ENCODE peak calls at places on chromosomes 13 and 19, in ten cellular contexts. One of them, this sample, is unnamed.
A peak's percentile ranks its signal among the peaks of the same experiment; 100 is the strongest.

GRCh38 chr19:17441241-17442135 is 7.0 kb downstream of the TMEM221 start:
- DNase-seq in HFF-Myc: no peak
- DNase-seq in uterus: no peak
- DNase-seq in MCF 10A: peak; percentile 23
- DNase-seq in pancreas: no peak
- DNase-seq in neural progenitor cell: peak; percentile 56
- DNase-seq in GM12864: no peak
- DNase-seq in activated CD8-positive, alpha-beta T cell treated with anti-CD3 and anti-CD28 coated beads for 36 hours: peak; percentile 57
- DNase-seq in GM23338: peak; percentile 75
- DNase-seq in breast epithelium: no peak
- DNase-seq in this sample: peak; percentile 44

GRCh38 chr19:49597703-49597974 is 6.7 kb downstream of the PRR12 start:
- DNase-seq in HFF-Myc: no peak
- DNase-seq in uterus: no peak
- DNase-seq in MCF 10A: no peak
- DNase-seq in pancreas: no peak
- DNase-seq in neural progenitor cell: no peak
- DNase-seq in GM12864: no peak
- DNase-seq in activated CD8-positive, alpha-beta T cell treated with anti-CD3 and anti-CD28 coated beads for 36 hours: no peak
- DNase-seq in GM23338: no peak
- DNase-seq in breast epithelium: no peak
- DNase-seq in this sample: no peak

GRCh38 chr13:57716295-57716694 is 84.8 kb downstream of the PCDH17 start:
- DNase-seq in HFF-Myc: no peak
- DNase-seq in uterus: no peak
- DNase-seq in MCF 10A: peak; percentile 34
- DNase-seq in pancreas: no peak
- DNase-seq in neural progenitor cell: no peak
- DNase-seq in GM12864: no peak
- DNase-seq in activated CD8-positive, alpha-beta T cell treated with anti-CD3 and anti-CD28 coated beads for 36 hours: no peak
- DNase-seq in GM23338: peak; percentile 81
- DNase-seq in breast epithelium: no peak
- DNase-seq in this sample: no peak

GRCh38 chr13:80903911-80904310 is 563.0 kb upstream of the SPRY2 start:
- DNase-seq in HFF-Myc: no peak
- DNase-seq in uterus: no peak
- DNase-seq in MCF 10A: no peak
- DNase-seq in pancreas: no peak
- DNase-seq in neural progenitor cell: no peak
- DNase-seq in GM12864: no peak
- DNase-seq in activated CD8-positive, alpha-beta T cell treated with anti-CD3 and anti-CD28 coated beads for 36 hours: no peak
- DNase-seq in GM23338: no peak
- DNase-seq in breast epithelium: no peak
- DNase-seq in this sample: no peak

GRCh38 chr19:49331616-49332055 is 3.6 kb upstream of the CD37 start:
- DNase-seq in HFF-Myc: no peak
- DNase-seq in uterus: no peak
- DNase-seq in MCF 10A: peak; percentile 76
- DNase-seq in pancreas: no peak
- DNase-seq in neural progenitor cell: peak; percentile 64
- DNase-seq in GM12864: peak; percentile 76
- DNase-seq in activated CD8-positive, alpha-beta T cell treated with anti-CD3 and anti-CD28 coated beads for 36 hours: peak; percentile 80
- DNase-seq in GM23338: peak; percentile 74
- DNase-seq in breast epithelium: no peak
- DNase-seq in this sample: no peak

GRCh38 chr13:57557979-57558529 is 73.5 kb upstream of the PCDH17 start:
- DNase-seq in HFF-Myc: no peak
- DNase-seq in uterus: no peak
- DNase-seq in MCF 10A: peak; percentile 38
- DNase-seq in pancreas: no peak
- DNase-seq in neural progenitor cell: peak; percentile 67
- DNase-seq in GM12864: no peak
- DNase-seq in activated CD8-positive, alpha-beta T cell treated with anti-CD3 and anti-CD28 coated beads for 36 hours: no peak
- DNase-seq in GM23338: peak; percentile 80
- DNase-seq in breast epithelium: no peak
- DNase-seq in this sample: no peak

GRCh38 chr19:49570138-49570856 is 10.1 kb downstream of the NOSIP start:
- DNase-seq in HFF-Myc: peak; percentile 77
- DNase-seq in uterus: peak; percentile 75
- DNase-seq in MCF 10A: peak; percentile 91
- DNase-seq in pancreas: peak; percentile 74
- DNase-seq in neural progenitor cell: peak; percentile 91
- DNase-seq in GM12864: peak; percentile 70
- DNase-seq in activated CD8-positive, alpha-beta T cell treated with anti-CD3 and anti-CD28 coated beads for 36 hours: peak; percentile 88
- DNase-seq in GM23338: peak; percentile 96
- DNase-seq in breast epithelium: no peak
- DNase-seq in this sample: peak; percentile 60

GRCh38 chr19:3250675-3251074 is 26.2 kb downstream of the CELF5 start:
- DNase-seq in HFF-Myc: no peak
- DNase-seq in uterus: no peak
- DNase-seq in MCF 10A: peak; percentile 32
- DNase-seq in pancreas: no peak
- DNase-seq in neural progenitor cell: no peak
- DNase-seq in GM12864: no peak
- DNase-seq in activated CD8-positive, alpha-beta T cell treated with anti-CD3 and anti-CD28 coated beads for 36 hours: peak; percentile 67
- DNase-seq in GM23338: peak; percentile 62
- DNase-seq in breast epithelium: no peak
- DNase-seq in this sample: peak; percentile 28

GRCh38 chr19:12611361-12611699 is 610 bp downstream of the ZNF791 start:
- DNase-seq in HFF-Myc: peak; percentile 26
- DNase-seq in uterus: peak; percentile 72
- DNase-seq in MCF 10A: peak; percentile 77
- DNase-seq in pancreas: peak; percentile 69
- DNase-seq in neural progenitor cell: peak; percentile 82
- DNase-seq in GM12864: no peak
- DNase-seq in activated CD8-positive, alpha-beta T cell treated with anti-CD3 and anti-CD28 coated beads for 36 hours: no peak
- DNase-seq in GM23338: peak; percentile 72
- DNase-seq in breast epithelium: peak; percentile 75
- DNase-seq in this sample: peak; percentile 64

GRCh38 chr13:85798999-85799646 is at the start of gene SLITRK6:
- DNase-seq in HFF-Myc: peak; percentile 62
- DNase-seq in uterus: no peak
- DNase-seq in MCF 10A: peak; percentile 90
- DNase-seq in pancreas: no peak
- DNase-seq in neural progenitor cell: peak; percentile 74
- DNase-seq in GM12864: no peak
- DNase-seq in activated CD8-positive, alpha-beta T cell treated with anti-CD3 and anti-CD28 coated beads for 36 hours: no peak
- DNase-seq in GM23338: peak; percentile 75
- DNase-seq in breast epithelium: no peak
- DNase-seq in this sample: peak; percentile 11

GRCh38 chr13:97568850-97569249 is 134.9 kb downstream of the RAP2A start:
- DNase-seq in HFF-Myc: no peak
- DNase-seq in uterus: no peak
- DNase-seq in MCF 10A: no peak
- DNase-seq in pancreas: peak; percentile 58
- DNase-seq in neural progenitor cell: peak; percentile 20
- DNase-seq in GM12864: no peak
- DNase-seq in activated CD8-positive, alpha-beta T cell treated with anti-CD3 and anti-CD28 coated beads for 36 hours: no peak
- DNase-seq in GM23338: no peak
- DNase-seq in breast epithelium: no peak
- DNase-seq in this sample: no peak

GRCh38 chr13:46672338-46673090 is 119.5 kb downstream of the LRCH1 start:
- DNase-seq in HFF-Myc: no peak
- DNase-seq in uterus: no peak
- DNase-seq in MCF 10A: no peak
- DNase-seq in pancreas: no peak
- DNase-seq in neural progenitor cell: no peak
- DNase-seq in GM12864: no peak
- DNase-seq in activated CD8-positive, alpha-beta T cell treated with anti-CD3 and anti-CD28 coated beads for 36 hours: no peak
- DNase-seq in GM23338: no peak
- DNase-seq in breast epithelium: no peak
- DNase-seq in this sample: no peak

DNA sequence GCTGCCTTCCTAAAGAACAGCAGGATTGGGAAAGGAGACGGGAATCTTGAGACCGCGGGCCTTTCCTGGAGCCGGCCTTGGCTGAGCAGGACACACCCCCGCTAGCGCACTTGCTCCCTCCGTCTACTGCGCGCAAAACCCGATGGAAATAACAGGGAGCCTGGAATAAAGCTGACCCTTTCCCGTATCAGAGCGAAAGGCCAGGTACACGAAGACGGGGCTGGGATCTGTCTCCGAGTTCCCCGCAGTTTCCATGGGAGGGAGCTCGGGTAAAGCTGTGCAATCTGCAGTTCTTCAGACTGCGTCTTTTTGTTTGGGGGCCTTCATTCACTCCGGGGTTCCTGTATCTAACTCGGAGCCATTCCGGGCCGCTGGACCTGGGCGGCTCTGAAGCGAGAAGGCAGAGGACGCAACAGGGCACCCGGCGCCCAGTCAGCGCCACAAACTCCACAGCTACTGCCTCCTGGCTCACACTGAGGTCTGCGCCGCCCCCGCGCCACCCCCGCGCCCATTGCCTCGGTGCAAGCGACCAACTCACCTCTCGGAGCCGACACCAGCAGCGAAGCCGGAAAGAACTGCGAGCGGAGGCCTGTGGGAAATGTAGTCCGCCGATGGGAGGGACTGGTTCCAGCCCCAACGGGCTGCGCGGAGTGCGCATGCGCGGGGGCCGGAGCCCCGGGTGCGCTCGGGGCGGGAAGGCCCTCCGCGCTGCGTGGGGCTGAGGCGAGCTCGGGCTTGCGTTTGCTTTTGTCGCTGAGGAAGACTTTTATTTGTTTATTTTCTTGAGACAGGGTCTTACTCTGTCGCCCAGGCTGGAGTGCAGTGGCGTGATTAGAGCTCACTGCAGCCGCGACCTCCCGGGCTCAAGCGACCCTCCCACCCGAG is at the start of gene ZFP14:
- DNase-seq in HFF-Myc: peak; percentile 84
- DNase-seq in uterus: peak; percentile 91
- DNase-seq in MCF 10A: peak; percentile 96
- DNase-seq in pancreas: peak; percentile 94
- DNase-seq in neural progenitor cell: peak; percentile 97
- DNase-seq in GM12864: peak; percentile 90
- DNase-seq in activated CD8-positive, alpha-beta T cell treated with anti-CD3 and anti-CD28 coated beads for 36 hours: peak; percentile 97
- DNase-seq in GM23338: peak; percentile 97
- DNase-seq in breast epithelium: peak; percentile 89
- DNase-seq in this sample: peak; percentile 89
- TF ChIP-seq CTCF in HFF-Myc: peak; percentile 9
- TF ChIP-seq CTCF in uterus: peak; percentile 7
- TF ChIP-seq CTCF in MCF 10A: peak; percentile 30
- TF ChIP-seq CTCF in pancreas: no peak
- TF ChIP-seq CTCF in neural progenitor cell: no peak
- TF ChIP-seq CTCF in GM12864: peak; percentile 43
- TF ChIP-seq CTCF in activated CD8-positive, alpha-beta T cell treated with anti-CD3 and anti-CD28 coated beads for 36 hours: no peak
- TF ChIP-seq CTCF in GM23338: peak; percentile 35
- TF ChIP-seq CTCF in breast epithelium: peak; percentile 14
- TF ChIP-seq CTCF in this sample: no peak

GRCh38 chr13:23375007-23375971 is 58.2 kb downstream of the SACS start:
- DNase-seq in HFF-Myc: peak; percentile 66
- DNase-seq in uterus: peak; percentile 97
- DNase-seq in MCF 10A: peak; percentile 91
- DNase-seq in pancreas: peak; percentile 97
- DNase-seq in neural progenitor cell: peak; percentile 97
- DNase-seq in GM12864: peak; percentile 76
- DNase-seq in activated CD8-positive, alpha-beta T cell treated with anti-CD3 and anti-CD28 coated beads for 36 hours: peak; percentile 97
- DNase-seq in GM23338: peak; percentile 93
- DNase-seq in breast epithelium: peak; percentile 94
- DNase-seq in this sample: peak; percentile 98
- TF ChIP-seq CTCF in HFF-Myc: no peak
- TF ChIP-seq CTCF in uterus: peak; percentile 52
- TF ChIP-seq CTCF in MCF 10A: no peak
- TF ChIP-seq CTCF in pancreas: peak; percentile 6
- TF ChIP-seq CTCF in neural progenitor cell: peak; percentile 27
- TF ChIP-seq CTCF in GM12864: peak; percentile 21
- TF ChIP-seq CTCF in activated CD8-positive, alpha-beta T cell treated with anti-CD3 and anti-CD28 coated beads for 36 hours: no peak
- TF ChIP-seq CTCF in GM23338: no peak
- TF ChIP-seq CTCF in breast epithelium: peak; percentile 26
- TF ChIP-seq CTCF in this sample: no peak

DNA sequence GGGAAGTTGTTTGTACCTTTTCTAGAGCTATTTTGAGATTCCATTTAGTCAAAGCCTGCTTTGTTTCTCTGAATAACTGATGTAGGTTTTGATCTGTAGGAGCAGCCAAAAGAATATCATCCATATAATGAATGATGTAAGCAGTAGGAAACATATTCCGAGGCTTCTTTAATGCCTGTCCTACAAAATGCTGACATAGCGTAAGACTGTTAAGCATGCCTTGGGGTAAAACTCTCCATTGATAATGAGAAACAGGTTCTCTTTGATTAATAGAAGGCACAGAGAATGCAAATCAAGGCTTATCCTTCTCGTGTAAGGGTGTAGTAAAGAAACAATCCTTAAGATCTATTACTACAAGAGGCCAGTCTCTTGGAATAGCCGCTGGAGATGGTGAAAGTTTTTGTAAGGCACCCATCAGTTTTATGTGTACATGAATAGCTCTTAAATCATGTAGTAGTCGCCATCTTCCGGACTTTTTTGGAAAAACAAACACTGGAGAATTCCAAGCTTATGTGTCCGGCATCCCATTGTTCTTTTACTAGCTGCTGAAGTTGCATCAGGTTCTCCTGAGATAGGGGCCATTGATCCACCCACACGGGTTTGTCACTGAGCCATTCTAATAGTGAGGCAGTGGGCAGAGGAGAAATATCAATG is 13.5 kb downstream of the FPR3 start:
- DNase-seq in HFF-Myc: peak; percentile 2
- DNase-seq in uterus: no peak
- DNase-seq in MCF 10A: peak; percentile 81
- DNase-seq in pancreas: no peak
- DNase-seq in neural progenitor cell: no peak
- DNase-seq in GM12864: no peak
- DNase-seq in activated CD8-positive, alpha-beta T cell treated with anti-CD3 and anti-CD28 coated beads for 36 hours: no peak
- DNase-seq in GM23338: no peak
- DNase-seq in breast epithelium: no peak
- DNase-seq in this sample: no peak
- TF ChIP-seq CTCF in HFF-Myc: no peak
- TF ChIP-seq CTCF in uterus: no peak
- TF ChIP-seq CTCF in MCF 10A: peak; percentile 21
- TF ChIP-seq CTCF in pancreas: no peak
- TF ChIP-seq CTCF in neural progenitor cell: no peak
- TF ChIP-seq CTCF in GM12864: no peak
- TF ChIP-seq CTCF in activated CD8-positive, alpha-beta T cell treated with anti-CD3 and anti-CD28 coated beads for 36 hours: no peak
- TF ChIP-seq CTCF in GM23338: peak; percentile 3
- TF ChIP-seq CTCF in breast epithelium: no peak
- TF ChIP-seq CTCF in this sample: no peak

DNA sequence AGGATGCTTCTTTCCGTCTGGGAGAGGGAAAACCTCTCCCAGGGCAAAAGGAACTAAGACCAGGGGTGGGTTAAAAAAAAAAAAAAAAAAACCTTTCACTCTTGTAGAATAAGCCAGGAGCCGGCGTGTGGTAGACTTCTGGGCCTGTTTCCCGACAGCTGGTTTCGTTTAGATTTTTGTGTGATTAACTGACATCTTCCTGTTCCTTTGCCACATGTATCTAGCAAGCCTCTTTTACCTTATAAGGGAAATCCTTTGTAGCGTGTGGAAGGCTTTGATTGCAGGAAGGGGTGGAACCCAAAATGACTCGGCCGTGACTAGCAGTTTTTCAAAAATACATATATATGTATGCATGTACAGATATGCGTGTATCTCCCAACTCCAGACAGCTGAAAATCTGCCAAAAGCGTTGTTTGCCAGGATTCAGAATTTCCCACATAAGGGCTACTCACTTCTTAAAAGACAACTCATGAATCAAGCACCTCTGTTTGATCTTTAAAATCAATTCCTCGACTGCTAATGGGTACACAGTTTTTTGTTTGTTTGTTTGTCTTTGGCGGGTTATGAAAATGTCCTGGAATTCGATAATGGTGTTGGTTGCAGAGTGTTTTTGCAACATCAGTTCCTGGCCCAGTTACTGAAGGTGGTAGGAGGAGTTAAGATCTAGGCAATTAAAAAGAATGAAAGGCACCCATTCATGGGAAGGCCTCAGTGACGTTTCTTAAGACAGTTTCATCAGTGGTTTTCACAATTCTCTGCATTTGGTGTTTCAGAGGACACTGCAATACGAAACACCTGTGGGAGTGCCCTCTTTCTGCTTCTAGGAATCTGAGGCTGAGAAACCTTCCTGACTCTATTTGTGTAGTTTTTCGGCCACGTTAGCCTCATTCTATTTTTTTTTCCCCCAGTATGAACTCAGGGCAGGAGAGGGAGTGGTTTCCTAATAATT is 2.7 kb downstream of the TPM4 start:
- DNase-seq in HFF-Myc: peak; percentile 98
- DNase-seq in uterus: peak; percentile 94
- DNase-seq in MCF 10A: peak; percentile 96
- DNase-seq in pancreas: peak; percentile 35
- DNase-seq in neural progenitor cell: peak; percentile 36
- DNase-seq in GM12864: peak; percentile 92
- DNase-seq in activated CD8-positive, alpha-beta T cell treated with anti-CD3 and anti-CD28 coated beads for 36 hours: peak; percentile 84
- DNase-seq in GM23338: peak; percentile 68
- DNase-seq in breast epithelium: peak; percentile 55
- DNase-seq in this sample: no peak
- TF ChIP-seq CTCF in HFF-Myc: no peak
- TF ChIP-seq CTCF in uterus: peak; percentile 5
- TF ChIP-seq CTCF in MCF 10A: no peak
- TF ChIP-seq CTCF in pancreas: no peak
- TF ChIP-seq CTCF in neural progenitor cell: no peak
- TF ChIP-seq CTCF in GM12864: no peak
- TF ChIP-seq CTCF in activated CD8-positive, alpha-beta T cell treated with anti-CD3 and anti-CD28 coated beads for 36 hours: no peak
- TF ChIP-seq CTCF in GM23338: no peak
- TF ChIP-seq CTCF in breast epithelium: no peak
- TF ChIP-seq CTCF in this sample: no peak

This sample was measured in nephron progenitor cell.